ENCODE peak calls at places on chromosomes 3 and 15, in six cellular contexts. J is HepG2, Y is A549, D is GM12878, W is endothelial cell of umbilical vein, Q is K562. F is an unnamed sample.
A peak's percentile ranks its signal among the peaks of the same experiment; 100 is the strongest.

GRCh38 chr15:34684351-34684750 is 70.4 kb downstream of the GJD2 start:
- DNase-seq in Q (no peak), D (no peak), J (no peak), Y (no peak), W (no peak), F (no peak)

GRCh38 chr15:76140069-76140454 is 80.3 kb downstream of the TMEM266 start:
- DNase-seq in J (no peak), D (no peak), Y (no peak), W (peak; percentile 52), Q (no peak), F (no peak)

GRCh38 chr3:150784747-150785125 is 21.8 kb upstream of the SIAH2 start:
- DNase-seq in W (no peak), Y (no peak), Q (no peak), J (no peak), D (no peak), F (no peak)

GRCh38 chr3:179069762-179070390 is 1.7 kb downstream of the ZMAT3 start:
- DNase-seq in W (peak; percentile 76), Y (no peak), Q (no peak), J (no peak), D (no peak), F (no peak)

GRCh38 chr3:48407542-48408099 is 22.3 kb downstream of the PLXNB1 start:
- DNase-seq in J (no peak), Y (no peak), D (no peak), Q (no peak), W (no peak), F (no peak)

GRCh38 chr3:171353423-171353822 is 106.8 kb downstream of the TNIK start:
- DNase-seq in J (no peak), Q (no peak), Y (no peak), W (no peak), D (no peak), F (no peak)

GRCh38 chr15:58951388-58952060 is 18.0 kb upstream of the SLTM start:
- DNase-seq in Y (no peak), J (no peak), Q (no peak), W (peak; percentile 85), D (no peak), F (no peak)

GRCh38 chr15:62059818-62060115 is 480 bp downstream of the VPS13C start:
- DNase-seq in D (peak; percentile 72), Y (peak; percentile 62), W (no peak), Q (no peak), J (peak; percentile 61), F (peak; percentile 88)

GRCh38 chr15:62457100-62457499 is 292.0 kb upstream of the C2CD4B start:
- DNase-seq in W (no peak), Q (no peak), J (no peak), D (no peak), Y (no peak), F (no peak)

GRCh38 chr15:68360716-68361115 is 71.2 kb downstream of the ITGA11 start:
- DNase-seq in D (no peak), J (no peak), Q (no peak), W (peak; percentile 76), Y (no peak), F (no peak)
- TF ChIP-seq MYC in D (no peak), J (no peak), Q (no peak), W (no peak), Y (no peak), F (no peak)

GRCh38 chr3:52519445-52520140 is 14.1 kb downstream of the NT5DC2 start:
- DNase-seq in W (no peak), D (no peak), Y (no peak), Q (no peak), J (no peak), F (no peak)

GRCh38 chr3:52520141-52520667 is 13.5 kb downstream of the NT5DC2 start:
- DNase-seq in Q (no peak), D (no peak), J (no peak), Y (no peak), W (no peak), F (no peak)

GRCh38 chr3:52518723-52519444 is 14.8 kb downstream of the NT5DC2 start:
- DNase-seq in W (no peak), J (no peak), D (no peak), Y (peak; percentile 22), Q (peak; percentile 97), F (no peak)

GRCh38 chr3:52516509-52517195 is 17.0 kb downstream of the NT5DC2 start:
- DNase-seq in J (no peak), W (no peak), D (no peak), Q (no peak), Y (no peak), F (no peak)

GRCh38 chr3:52517796-52518722 is 15.6 kb downstream of the NT5DC2 start:
- DNase-seq in Y (no peak), J (no peak), W (no peak), Q (peak; percentile 35), D (no peak), F (no peak)
- H3K4me3 ChIP-seq in Y (no peak overlapping the region), J (no peak overlapping the region), W (no peak overlapping the region), Q (peak overlapping the region; percentile 11), D (no peak overlapping the region), F (no peak overlapping the region)

DNA sequence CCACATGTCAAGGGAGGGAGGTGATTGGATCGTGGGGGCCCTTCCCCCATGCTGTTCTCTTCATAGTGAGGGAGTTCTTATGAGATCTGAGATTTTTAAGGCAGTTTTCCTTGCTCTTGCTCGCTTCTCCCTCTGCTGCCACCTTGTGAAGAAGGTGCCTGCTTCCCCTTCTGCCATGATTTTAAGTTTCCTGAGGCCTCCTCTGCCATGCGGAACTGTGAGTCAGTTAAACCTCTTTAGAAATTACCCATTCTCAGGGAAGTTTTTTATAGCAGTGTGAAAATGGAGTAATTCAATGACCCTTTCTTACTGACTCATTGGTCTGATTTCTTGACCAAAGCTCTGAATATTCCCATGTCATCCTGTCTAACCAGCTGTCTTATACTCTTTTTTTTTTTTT is 484.4 kb upstream of the TPRG1 start:
- DNase-seq in Y (peak; percentile 20), Q (no peak), J (no peak), W (peak; percentile 6), D (no peak), F (no peak)
- TF ChIP-seq MYC in Y (no peak), Q (no peak), J (no peak), W (no peak), D (no peak), F (no peak)

DNA sequence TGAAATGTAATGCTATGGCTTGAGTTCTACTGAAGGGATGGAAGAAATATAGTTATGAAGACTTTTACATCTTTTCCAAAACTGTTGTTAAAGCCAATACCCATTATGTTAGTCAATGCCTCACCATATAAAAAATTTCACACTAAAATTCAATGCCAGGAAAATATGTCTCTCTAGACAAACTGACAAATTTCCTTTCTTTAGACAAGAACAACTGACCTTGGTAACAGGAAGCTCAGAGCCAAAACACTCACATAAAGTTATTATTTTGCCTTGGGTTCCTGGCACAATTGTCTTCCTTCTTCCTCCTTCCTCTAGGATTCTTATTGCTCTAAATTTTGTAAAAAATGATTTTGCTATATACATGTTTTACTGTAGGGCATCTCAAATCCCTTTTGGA is 26.7 kb downstream of the INTS14 start:
- DNase-seq in W (peak; percentile 75), Q (no peak), J (no peak), Y (no peak), D (no peak), F (no peak)
- H3K4me3 ChIP-seq in W (no peak overlapping the region), Q (no peak overlapping the region), J (no peak overlapping the region), Y (no peak overlapping the region), D (no peak overlapping the region), F (no peak overlapping the region)

DNA sequence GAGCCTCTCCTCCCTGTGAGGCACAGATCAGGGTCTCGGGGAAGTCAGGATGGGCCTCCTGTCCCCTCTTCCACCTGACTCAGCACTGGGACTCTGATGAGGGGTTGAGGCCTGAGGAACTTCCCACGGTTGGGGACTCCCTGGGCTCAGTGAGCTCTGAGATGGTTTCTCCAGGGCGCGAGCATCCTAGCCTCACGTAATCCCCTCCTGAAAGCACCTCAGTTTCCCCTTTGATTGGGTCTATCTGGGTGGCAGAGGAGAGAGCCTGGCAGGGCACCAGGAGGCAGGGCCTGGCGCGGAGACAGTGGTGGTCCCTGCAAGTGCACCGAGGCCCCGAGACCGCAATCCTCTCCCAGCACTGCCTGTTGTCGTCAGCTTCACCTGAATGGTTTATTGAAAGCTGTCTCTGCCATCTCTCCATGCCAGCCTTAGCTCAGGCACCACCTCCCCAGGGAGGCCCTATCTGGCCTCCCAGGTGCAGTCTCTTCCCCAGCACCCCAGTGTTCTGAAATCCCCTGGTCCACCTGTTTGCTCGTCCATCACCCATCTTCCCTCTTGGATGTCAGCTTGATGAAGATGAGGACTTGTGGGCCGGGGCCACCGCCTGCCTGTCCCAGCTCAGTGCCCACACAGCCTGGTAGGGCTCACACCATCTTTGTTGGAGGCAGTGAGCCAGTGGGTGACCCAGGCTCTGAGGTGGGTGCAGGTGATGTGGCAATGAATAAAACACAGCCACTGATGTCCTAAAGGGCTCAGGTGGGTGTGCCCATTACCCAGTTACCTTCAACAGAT is 52.2 kb upstream of the PCSK6 start:
- DNase-seq in D (no peak), W (no peak), J (no peak), Y (no peak), Q (no peak), F (no peak)
- TF ChIP-seq MYC in D (no peak), W (no peak), J (no peak), Y (no peak), Q (no peak), F (no peak)

GRCh38 chr3:57165637-57166036 is 484 bp upstream of the IL17RD start:
- DNase-seq in W (no peak), D (no peak), Q (no peak), Y (no peak), J (no peak), F (no peak)
- H3K4me3 ChIP-seq in W (no peak overlapping the region), D (no peak overlapping the region), Q (no peak overlapping the region), Y (peak overlapping the region; percentile 68), J (peak overlapping the region; percentile 77), F (no peak overlapping the region)

F was measured in NB4.